ENCODE peak calls at places on chromosome 22, in seven cellular contexts. R, Z, F, Q, C, I and B are unnamed samples.

GRCh38 chr22:28802595-28803087 is 2.3 kb upstream of the XBP1 start:
- DNase-seq in R (no peak), C (no peak), F (no peak), Z (no peak), I (no peak), Q (no peak), B (no peak)

GRCh38 chr22:35538801-35539321 is 1.8 kb upstream of the RASD2 start:
- DNase-seq in C (peak; percentile 49), F (no peak), I (no peak), Q (no peak), R (peak; percentile 67), Z (no peak), B (peak; percentile 57)

GRCh38 chr22:29116397-29117123 is 43.7 kb downstream of the KREMEN1 start:
- DNase-seq in F (no peak), I (no peak), Q (no peak), R (no peak), Z (no peak), C (no peak), B (no peak)

GRCh38 chr22:19756288-19757128 is 4.1 kb upstream of the TBX1 start:
- DNase-seq in C (peak; percentile 71), F (peak; percentile 74), I (peak; percentile 34), Q (no peak), Z (no peak), R (peak; percentile 75), B (peak; percentile 37)

GRCh38 chr22:25564979-25565677 is 653 bp downstream of the GRK3 start:
- DNase-seq in I (peak; percentile 26), Z (no peak), F (peak; percentile 51), R (peak; percentile 33), Q (peak; percentile 70), C (peak; percentile 17), B (peak; percentile 43)

GRCh38 chr22:45202333-45203149 is 38.2 kb downstream of the KIAA0930 start:
- DNase-seq in Z (no peak), I (peak; percentile 77), R (no peak), Q (peak; percentile 63), C (no peak), F (no peak), B (peak; percentile 60)

GRCh38 chr22:26585104-26585790 is 4.7 kb downstream of the TPST2 start:
- DNase-seq in R (peak; percentile 75), C (no peak), I (peak; percentile 98), F (no peak), Q (peak; percentile 60), Z (peak; percentile 45), B (peak; percentile 93)

GRCh38 chr22:25488244-25489020 is 76.0 kb upstream of the GRK3 start:
- DNase-seq in I (peak; percentile 84), Q (no peak), Z (peak; percentile 10), R (peak; percentile 79), C (peak; percentile 41), F (no peak), B (peak; percentile 69)

GRCh38 chr22:33918676-33919590 is 1.3 kb downstream of the LARGE1 start:
- DNase-seq in I (no peak), F (no peak), R (no peak), C (no peak), Q (no peak), Z (no peak), B (peak; percentile 38)

GRCh38 chr22:23695748-23696325 is 5.0 kb downstream of the RGL4 start:
- DNase-seq in C (no peak), I (no peak), R (no peak), Z (no peak), Q (no peak), F (no peak), B (no peak)
- H3K4me3 ChIP-seq in C (no peak overlapping the region), I (no peak overlapping the region), R (no peak overlapping the region), Z (no peak overlapping the region), Q (no peak overlapping the region), F (no peak overlapping the region), B (no peak overlapping the region)

GRCh38 chr22:49964136-49964492 is 3.5 kb downstream of the PIM3 start:
- DNase-seq in I (no peak), Z (no peak), Q (peak; percentile 63), F (no peak), C (peak; percentile 9), R (peak; percentile 26), B (peak; percentile 55)

GRCh38 chr22:49966041-49966715 is 5.6 kb downstream of the PIM3 start:
- DNase-seq in Z (no peak), C (peak; percentile 21), Q (peak; percentile 67), F (no peak), I (no peak), R (peak; percentile 57), B (peak; percentile 29)

GRCh38 chr22:49966716-49967332 is 6.3 kb downstream of the PIM3 start:
- DNase-seq in C (peak; percentile 51), I (peak; percentile 42), Z (no peak), R (peak; percentile 87), F (peak; percentile 15), Q (peak; percentile 83), B (peak; percentile 76)

GRCh38 chr22:49964493-49965290 is 4.1 kb downstream of the PIM3 start:
- DNase-seq in C (peak; percentile 17), I (no peak), Z (no peak), Q (peak; percentile 64), R (peak; percentile 35), F (no peak), B (peak; percentile 50)

DNA sequence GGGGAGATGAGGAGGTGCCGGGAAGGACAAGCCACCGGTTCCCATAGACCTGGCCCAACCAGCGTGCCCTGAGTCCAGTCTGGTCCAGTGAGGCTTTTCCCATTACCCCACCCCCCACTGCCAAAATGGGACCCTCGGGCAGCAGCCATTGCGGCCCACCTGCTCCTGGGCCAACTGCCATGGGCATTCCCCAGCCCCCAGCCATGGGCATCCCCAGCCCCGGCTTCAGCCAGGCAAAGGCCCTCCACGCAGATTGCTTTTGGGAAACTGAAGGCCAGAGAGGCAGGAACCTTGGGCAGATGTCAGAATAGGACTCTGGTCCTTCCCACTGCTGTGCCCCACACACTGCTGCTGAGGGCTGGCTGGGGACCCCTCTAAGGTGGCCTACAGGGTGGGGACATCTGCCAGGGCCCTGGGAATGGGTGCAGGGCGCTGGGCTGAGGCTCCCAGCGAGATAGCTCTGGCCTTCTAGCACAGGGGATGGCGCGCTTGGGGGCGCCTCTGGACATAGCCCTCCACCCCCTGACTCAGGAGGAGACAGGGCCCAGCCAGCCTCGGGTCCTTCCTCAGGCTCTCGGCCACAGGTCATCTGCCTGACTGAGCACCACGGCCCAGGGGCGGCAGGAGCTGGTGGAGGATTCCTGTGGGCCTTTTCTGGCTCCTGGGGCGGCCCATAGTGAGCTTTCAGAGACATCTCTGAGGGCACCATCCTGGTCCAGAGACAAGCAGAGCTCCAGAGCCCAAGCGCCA is 4.9 kb downstream of the PIM3 start:
- DNase-seq in F (no peak), C (peak; percentile 16), I (no peak), R (peak; percentile 42), Z (no peak), Q (peak; percentile 67), B (peak; percentile 56)
- TF ChIP-seq POLR2A in F (no peak), C (peak; percentile 15), I (no peak), R (no peak), Z (no peak), Q (no peak), B (no peak)

GRCh38 chr22:30325724-30326703 is 727 bp downstream of the TBC1D10A start:
- DNase-seq in R (peak; percentile 47), I (peak; percentile 58), Z (no peak), Q (peak; percentile 78), F (peak; percentile 60), C (peak; percentile 62), B (no peak)

GRCh38 chr22:30328466-30329049 is 1.8 kb upstream of the TBC1D10A start:
- DNase-seq in I (no peak), R (no peak), C (no peak), Z (no peak), F (no peak), Q (no peak), B (no peak)

GRCh38 chr22:30325065-30325720 is 1.5 kb downstream of the TBC1D10A start:
- DNase-seq in I (peak; percentile 88), F (no peak), Q (peak; percentile 83), C (peak; percentile 73), Z (no peak), R (no peak), B (peak; percentile 60)

GRCh38 chr22:30326704-30327362 is at the start of gene TBC1D10A:
- DNase-seq in F (peak; percentile 96), I (peak; percentile 96), Z (peak; percentile 73), R (peak; percentile 94), C (peak; percentile 96), Q (peak; percentile 94), B (peak; percentile 90)

DNA sequence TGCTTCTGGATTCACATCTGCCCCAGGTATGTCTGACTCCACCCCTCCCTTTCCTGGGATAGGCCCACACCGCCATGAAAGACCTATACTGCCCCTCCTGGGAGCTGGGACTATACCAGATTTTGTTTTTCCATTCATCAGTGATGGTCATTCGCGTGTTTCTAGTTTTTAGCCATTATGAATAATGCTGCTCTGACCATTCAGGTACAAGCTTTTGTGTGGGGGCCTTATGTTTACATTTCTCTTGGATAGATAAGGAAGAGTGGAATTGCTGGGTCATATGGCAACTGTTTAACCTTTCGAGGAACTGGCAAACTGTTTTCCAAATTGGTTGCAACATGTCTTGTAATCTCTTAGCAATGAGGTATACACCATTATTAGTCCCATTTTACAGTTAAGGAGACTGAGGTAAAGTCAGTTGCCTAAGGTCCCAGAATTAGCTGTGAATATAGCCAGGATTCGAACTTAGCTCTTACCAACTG is 1.2 kb upstream of the TBC1D10A start:
- DNase-seq in Q (no peak), C (no peak), F (no peak), R (no peak), I (no peak), Z (no peak), B (no peak)
- TF ChIP-seq CTCF in Q (no peak), C (no peak), F (no peak), R (peak; percentile 21), I (no peak), Z (no peak), B (no peak)

GRCh38 chr22:41910050-41910598 is 4.8 kb downstream of the SHISA8 start:
- DNase-seq in Q (no peak), F (no peak), I (no peak), C (no peak), Z (no peak), R (no peak), B (peak; percentile 38)

GRCh38 chr22:41908409-41909289 is 6.2 kb downstream of the SHISA8 start:
- DNase-seq in Q (no peak), C (no peak), I (no peak), F (peak; percentile 52), R (peak; percentile 44), Z (no peak), B (peak; percentile 47)

GRCh38 chr22:41907436-41908401 is 7.2 kb downstream of the SHISA8 start:
- DNase-seq in I (no peak), C (no peak), F (no peak), Z (no peak), R (no peak), Q (no peak), B (no peak)

GRCh38 chr22:41910599-41911291 is 4.1 kb downstream of the SHISA8 start:
- DNase-seq in C (no peak), I (peak; percentile 58), R (no peak), F (no peak), Q (no peak), Z (peak; percentile 29), B (peak; percentile 76)

DNA sequence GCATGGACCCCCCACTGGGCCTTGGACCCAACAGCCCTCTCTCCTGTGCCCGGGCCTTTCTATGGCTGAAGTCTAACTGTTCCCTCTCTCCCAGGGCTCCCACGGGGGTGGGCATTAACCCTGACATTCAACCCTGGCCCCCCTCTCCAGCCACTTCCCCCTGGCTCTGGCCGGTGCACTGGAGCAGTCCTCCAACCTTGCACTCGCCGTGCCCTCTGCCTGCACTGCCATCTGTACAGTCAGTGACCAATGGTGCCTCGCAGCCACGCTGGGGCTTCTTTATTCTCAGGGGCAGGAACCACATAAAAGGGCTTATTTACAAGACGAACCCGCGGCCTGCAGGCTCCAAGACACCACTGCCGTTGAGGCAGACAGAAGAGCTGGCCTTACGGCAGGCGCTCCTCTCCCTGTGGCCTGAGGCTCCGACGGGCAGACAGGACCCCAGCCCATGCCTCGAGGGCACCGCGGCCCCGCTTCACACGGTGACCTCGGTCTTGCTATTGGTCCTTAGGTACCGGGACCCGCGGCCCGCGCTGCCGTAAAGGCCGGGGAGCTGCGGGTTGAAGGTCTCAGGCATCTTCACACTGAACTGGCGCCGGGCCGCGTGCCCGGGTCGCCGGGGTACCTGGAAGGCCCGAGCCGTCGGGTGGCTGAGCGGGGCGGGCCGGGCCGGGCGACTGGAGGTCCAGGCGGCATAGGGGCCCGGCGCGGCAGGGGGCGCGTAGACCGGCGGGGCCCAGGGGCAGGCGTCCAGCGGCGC is 5.4 kb downstream of the SHISA8 start:
- DNase-seq in C (no peak), Z (no peak), Q (no peak), R (no peak), I (no peak), F (peak; percentile 49), B (no peak)
- H3K4me3 ChIP-seq in C (no peak overlapping the region), Z (peak overlapping the region; percentile 49), Q (peak overlapping the region; percentile 25), R (peak overlapping the region; percentile 7), I (peak overlapping the region; percentile 48), F (peak overlapping the region; percentile 47), B (peak overlapping the region; percentile 49)